ENCODE peak calls at places on chromosomes 7 and 10, in eight cellular contexts. M is non-pigmented ciliary epithelial cell; K is left kidney; T is T-helper 9 cell; J is HAP-1; D is NCI-H1417; Y is GM03348; E is activated T-helper 1 cell treated with anti-CD3 and anti-CD28 coated beads, Interleukin-12 subunit alpha, Interleukin-12 subunit beta, Interleukin-2, Interleukin-4 antibody, amounts not matched to agents 30 ng/mL and 10 ng/mL and 1 ng/mL, durations not matched to agents 14 hours and 24 hours and 36 hours. X is an unnamed sample.

GRCh38 chr10:114855776-114856543 is 34.4 kb downstream of the FHIP2A start:
- DNase-seq in M (no peak), K (no peak), T (no peak), J (no peak), D (no peak), Y (peak), E (no peak), X (no peak)

GRCh38 chr7:139118234-139118802 is 8.8 kb upstream of the ZC3HAV1 start:
- DNase-seq in M (no peak), K (no peak), T (no peak), J (no peak), D (no peak), Y (peak), E (no peak), X (no peak)

GRCh38 chr7:142914121-142914520 is 19.4 kb downstream of the TRPV5 start:
- DNase-seq in M (no peak), K (no peak), T (no peak), J (no peak), D (no peak), Y (no peak), E (no peak), X (no peak)

GRCh38 chr10:131975796-131976195 is 5.9 kb downstream of the BNIP3 start:
- DNase-seq in M (no peak), K (no peak), T (no peak), J (no peak), D (no peak), Y (no peak), E (no peak), X (no peak)

GRCh38 chr7:129616530-129616929 is 5.0 kb downstream of the NRF1 start:
- DNase-seq in M (no peak), K (no peak), T (no peak), J (no peak), D (no peak), Y (no peak), E (no peak), X (no peak)

GRCh38 chr10:5975641-5976473 is 1.5 kb downstream of the IL15RA start:
- DNase-seq in M (no peak), K (peak), T (peak), J (no peak), D (no peak), Y (peak), E (peak), X (no peak)

GRCh38 chr7:22781230-22781711 is 41.4 kb downstream of the TOMM7 start:
- DNase-seq in M (peak), K (no peak), T (no peak), J (no peak), D (no peak), Y (peak), E (no peak), X (no peak)

GRCh38 chr7:40526951-40527350 is 392.1 kb downstream of the SUGCT start:
- DNase-seq in M (no peak), K (no peak), T (no peak), J (no peak), D (no peak), Y (no peak), E (no peak), X (no peak)

GRCh38 chr7:55005241-55005836 is 13.5 kb upstream of the EGFR start:
- DNase-seq in M (no peak), K (peak), T (no peak), J (no peak), D (no peak), Y (no peak), E (no peak), X (no peak)

GRCh38 chr7:11130012-11130411 is 156.3 kb downstream of the PHF14 start:
- DNase-seq in M (peak), K (peak), T (no peak), J (no peak), D (no peak), Y (no peak), E (no peak), X (no peak)

GRCh38 chr7:148286150-148286549 is 304.4 kb upstream of the C7orf33 start:
- DNase-seq in M (no peak), K (peak), T (no peak), J (no peak), D (peak), Y (peak), E (no peak), X (no peak)

GRCh38 chr10:89389254-89389653 is 3.2 kb upstream of the IFIT1 start:
- DNase-seq in M (no peak), K (peak), T (no peak), J (no peak), D (peak), Y (peak), E (no peak), X (no peak)

GRCh38 chr10:124741281-124741921 is 2.8 kb downstream of the FAM53B start:
- DNase-seq in M (no peak), K (peak), T (peak), J (peak), D (peak), Y (peak), E (peak), X (peak)

GRCh38 chr7:150329331-150330106 is 6.2 kb upstream of the ACTR3C start:
- DNase-seq in M (no peak), K (no peak), T (no peak), J (no peak), D (no peak), Y (no peak), E (no peak), X (no peak)

GRCh38 chr7:95501261-95501816 is 15.6 kb downstream of the ASB4 start:
- DNase-seq in M (no peak), K (peak), T (no peak), J (no peak), D (no peak), Y (no peak), E (peak), X (no peak)

GRCh38 chr10:84097787-84098353 is 41.4 kb upstream of the GHITM start:
- DNase-seq in M (peak), K (peak), T (no peak), J (no peak), D (peak), Y (peak), E (no peak), X (peak)

GRCh38 chr7:18151419-18151818 is 123.8 kb upstream of the PRPS1L1 start:
- DNase-seq in M (no peak), K (no peak), T (no peak), J (no peak), D (peak), Y (no peak), E (no peak), X (no peak)

GRCh38 chr10:59870152-59870551 is 36.2 kb downstream of the CCDC6 start:
- DNase-seq in M (no peak), K (no peak), T (no peak), J (no peak), D (no peak), Y (no peak), E (no peak), X (no peak)

GRCh38 chr7:95251966-95252365 is 72.4 kb downstream of the PON1 start:
- DNase-seq in M (no peak), K (no peak), T (no peak), J (no peak), D (no peak), Y (no peak), E (no peak), X (no peak)

GRCh38 chr10:106608101-106608500 is 556.4 kb downstream of the SORCS1 start:
- DNase-seq in M (no peak), K (no peak), T (no peak), J (no peak), D (no peak), Y (no peak), E (no peak), X (no peak)

GRCh38 chr10:78742730-78743615 is 325.8 kb upstream of the ZMIZ1 start:
- DNase-seq in M (no peak), K (peak), T (no peak), J (no peak), D (peak), Y (peak), E (no peak), X (no peak)

GRCh38 chr7:20412023-20412422 is 81.3 kb downstream of the ITGB8 start:
- DNase-seq in M (no peak), K (no peak), T (no peak), J (no peak), D (no peak), Y (no peak), E (no peak), X (no peak)

GRCh38 chr10:70733051-70733450 is 52.1 kb downstream of the TBATA start:
- DNase-seq in M (no peak), K (no peak), T (no peak), J (no peak), D (no peak), Y (peak), E (no peak), X (no peak)

GRCh38 chr10:15370212-15370740 is 813 bp downstream of the FAM171A1 start:
- DNase-seq in M (no peak), K (peak), T (peak), J (peak), D (peak), Y (peak), E (no peak), X (peak)